ENCODE peak calls at places on chromosomes 1 and 21, in eight cellular contexts. N, X, K, S, J, F, P and W are unnamed samples.

GRCh38 chr1:2339206-2340085 is 51.9 kb downstream of the MORN1 start:
- DNase-seq in F (no peak), J (no peak), X (no peak), P (no peak), K (no peak), S (no peak), N (no peak), W (no peak)

GRCh38 chr1:113320272-113320671 is 70.0 kb upstream of the MAGI3 start:
- DNase-seq in P (no peak), N (no peak), J (no peak), X (no peak), S (no peak), K (no peak), F (no peak), W (no peak)

GRCh38 chr21:43012596-43012995 is 38.2 kb downstream of the PKNOX1 start:
- DNase-seq in K (no peak), J (peak), S (no peak), P (no peak), X (no peak), N (peak), F (no peak), W (no peak)

GRCh38 chr1:34500451-34500850 is 254.4 kb upstream of the GJB5 start:
- DNase-seq in J (peak), F (peak), P (no peak), K (no peak), X (no peak), N (peak), S (peak), W (no peak)

GRCh38 chr1:109199710-109200109 is 14.0 kb upstream of the SARS1 start:
- DNase-seq in P (no peak), S (no peak), F (no peak), X (no peak), N (no peak), J (no peak), K (no peak), W (no peak)

GRCh38 chr1:101379939-101380338 is 143.1 kb downstream of the S1PR1 start:
- DNase-seq in N (no peak), J (no peak), F (no peak), X (no peak), S (no peak), K (no peak), P (no peak), W (no peak)

GRCh38 chr1:117673405-117673804 is 67.6 kb downstream of the TENT5C start:
- DNase-seq in K (no peak), J (peak), X (no peak), F (no peak), S (no peak), N (no peak), P (no peak), W (no peak)

GRCh38 chr1:8409666-8410065 is 91.8 kb downstream of the SLC45A1 start:
- DNase-seq in J (no peak), N (no peak), P (no peak), F (no peak), K (no peak), X (no peak), S (no peak), W (no peak)

GRCh38 chr1:156160744-156161181 is 7.4 kb downstream of the SEMA4A start:
- DNase-seq in P (no peak), J (no peak), F (peak), X (no peak), K (peak), S (peak), N (peak), W (peak)

GRCh38 chr1:8026976-8027747 is 1.1 kb upstream of the ERRFI1 start:
- DNase-seq in K (no peak), X (no peak), F (peak), N (no peak), P (no peak), S (peak), J (no peak), W (no peak)